ENCODE peak calls at places on chromosomes 13 and 19, in six cellular contexts. One of them, this sample, is unnamed.

GRCh38 chr19:48777720-48778119 is 22.4 kb downstream of the FGF21 start:
- DNase-seq in breast epithelium: no peak
- DNase-seq in brain microvascular endothelial cell: no peak
- DNase-seq in mammary epithelial cell: no peak
- DNase-seq in psoas muscle: no peak
- DNase-seq in CD8-positive, alpha-beta T cell: no peak
- DNase-seq in this sample: no peak

GRCh38 chr19:6249296-6249695 is 30.5 kb downstream of the MLLT1 start:
- DNase-seq in psoas muscle: no peak
- DNase-seq in brain microvascular endothelial cell: peak; percentile 45
- DNase-seq in mammary epithelial cell: no peak
- DNase-seq in breast epithelium: no peak
- DNase-seq in CD8-positive, alpha-beta T cell: no peak
- DNase-seq in this sample: no peak

GRCh38 chr13:113741101-113741731 is 17.8 kb upstream of the TMEM255B start:
- DNase-seq in mammary epithelial cell: no peak
- DNase-seq in CD8-positive, alpha-beta T cell: no peak
- DNase-seq in brain microvascular endothelial cell: no peak
- DNase-seq in breast epithelium: no peak
- DNase-seq in psoas muscle: no peak
- DNase-seq in this sample: no peak

GRCh38 chr19:36113895-36114762 is 546 bp downstream of the POLR2I start:
- DNase-seq in CD8-positive, alpha-beta T cell: no peak
- DNase-seq in brain microvascular endothelial cell: peak; percentile 15
- DNase-seq in psoas muscle: no peak
- DNase-seq in mammary epithelial cell: peak; percentile 42
- DNase-seq in breast epithelium: peak; percentile 25
- DNase-seq in this sample: peak; percentile 25

GRCh38 chr19:12513531-12514061 is 29.0 kb upstream of the ZNF709 start:
- DNase-seq in CD8-positive, alpha-beta T cell: no peak
- DNase-seq in mammary epithelial cell: no peak
- DNase-seq in brain microvascular endothelial cell: no peak
- DNase-seq in psoas muscle: peak; percentile 56
- DNase-seq in breast epithelium: no peak
- DNase-seq in this sample: no peak

GRCh38 chr19:48608798-48609263 is 2.3 kb downstream of the SPACA4 start:
- DNase-seq in brain microvascular endothelial cell: peak; percentile 33
- DNase-seq in mammary epithelial cell: no peak
- DNase-seq in breast epithelium: no peak
- DNase-seq in psoas muscle: no peak
- DNase-seq in CD8-positive, alpha-beta T cell: peak; percentile 28
- DNase-seq in this sample: peak; percentile 35

GRCh38 chr19:17766543-17767131 is 15.4 kb downstream of the FCHO1 start:
- DNase-seq in CD8-positive, alpha-beta T cell: no peak
- DNase-seq in psoas muscle: peak; percentile 84
- DNase-seq in breast epithelium: peak; percentile 70
- DNase-seq in brain microvascular endothelial cell: peak; percentile 83
- DNase-seq in mammary epithelial cell: peak; percentile 68
- DNase-seq in this sample: peak; percentile 90

GRCh38 chr13:77544365-77544764 is 8.9 kb downstream of the SCEL start:
- DNase-seq in CD8-positive, alpha-beta T cell: no peak
- DNase-seq in psoas muscle: peak; percentile 67
- DNase-seq in mammary epithelial cell: no peak
- DNase-seq in breast epithelium: no peak
- DNase-seq in brain microvascular endothelial cell: peak; percentile 46
- DNase-seq in this sample: peak; percentile 66

GRCh38 chr19:53195265-53195879 is 2.2 kb upstream of the ZNF665 start:
- DNase-seq in CD8-positive, alpha-beta T cell: peak; percentile 63
- DNase-seq in mammary epithelial cell: peak; percentile 74
- DNase-seq in psoas muscle: peak; percentile 72
- DNase-seq in brain microvascular endothelial cell: peak; percentile 82
- DNase-seq in breast epithelium: peak; percentile 84
- DNase-seq in this sample: peak; percentile 88

GRCh38 chr19:39327990-39328705 is 7.5 kb upstream of the LRFN1 start:
- DNase-seq in CD8-positive, alpha-beta T cell: peak; percentile 75
- DNase-seq in brain microvascular endothelial cell: peak; percentile 65
- DNase-seq in mammary epithelial cell: peak; percentile 47
- DNase-seq in breast epithelium: peak; percentile 80
- DNase-seq in psoas muscle: peak; percentile 89
- DNase-seq in this sample: peak; percentile 79

GRCh38 chr13:87779451-87779850 is 108.3 kb downstream of the SLITRK5 start:
- DNase-seq in psoas muscle: no peak
- DNase-seq in brain microvascular endothelial cell: no peak
- DNase-seq in mammary epithelial cell: no peak
- DNase-seq in CD8-positive, alpha-beta T cell: no peak
- DNase-seq in breast epithelium: no peak
- DNase-seq in this sample: no peak

GRCh38 chr19:3665681-3666544 is 34.4 kb downstream of the PIP5K1C start:
- DNase-seq in mammary epithelial cell: peak; percentile 14
- DNase-seq in CD8-positive, alpha-beta T cell: peak; percentile 65
- DNase-seq in breast epithelium: no peak
- DNase-seq in brain microvascular endothelial cell: no peak
- DNase-seq in psoas muscle: peak; percentile 84
- DNase-seq in this sample: peak; percentile 26

GRCh38 chr19:49712397-49712859 is 21.5 kb downstream of the CPT1C start:
- DNase-seq in brain microvascular endothelial cell: no peak
- DNase-seq in breast epithelium: peak; percentile 39
- DNase-seq in mammary epithelial cell: no peak
- DNase-seq in CD8-positive, alpha-beta T cell: no peak
- DNase-seq in psoas muscle: peak; percentile 66
- DNase-seq in this sample: peak; percentile 86

GRCh38 chr13:112200200-112200599 is 133.3 kb downstream of the SOX1 start:
- DNase-seq in psoas muscle: no peak
- DNase-seq in brain microvascular endothelial cell: no peak
- DNase-seq in breast epithelium: no peak
- DNase-seq in mammary epithelial cell: no peak
- DNase-seq in CD8-positive, alpha-beta T cell: no peak
- DNase-seq in this sample: no peak

GRCh38 chr19:2270157-2270571 is 11.8 kb downstream of the PEAK3 start:
- DNase-seq in breast epithelium: no peak
- DNase-seq in brain microvascular endothelial cell: no peak
- DNase-seq in psoas muscle: peak; percentile 85
- DNase-seq in CD8-positive, alpha-beta T cell: no peak
- DNase-seq in mammary epithelial cell: no peak
- DNase-seq in this sample: no peak

GRCh38 chr13:47184311-47184710 is 287.5 kb upstream of the HTR2A start:
- DNase-seq in CD8-positive, alpha-beta T cell: no peak
- DNase-seq in psoas muscle: no peak
- DNase-seq in mammary epithelial cell: no peak
- DNase-seq in brain microvascular endothelial cell: no peak
- DNase-seq in breast epithelium: no peak
- DNase-seq in this sample: no peak

GRCh38 chr19:48338253-48338755 is 13.0 kb downstream of the EMP3 start:
- DNase-seq in brain microvascular endothelial cell: no peak
- DNase-seq in breast epithelium: no peak
- DNase-seq in mammary epithelial cell: no peak
- DNase-seq in psoas muscle: no peak
- DNase-seq in CD8-positive, alpha-beta T cell: no peak
- DNase-seq in this sample: no peak

GRCh38 chr19:7705387-7706187 is 3.7 kb upstream of the FCER2 start:
- DNase-seq in brain microvascular endothelial cell: no peak
- DNase-seq in psoas muscle: peak; percentile 63
- DNase-seq in mammary epithelial cell: no peak
- DNase-seq in breast epithelium: peak; percentile 18
- DNase-seq in CD8-positive, alpha-beta T cell: peak; percentile 63
- DNase-seq in this sample: no peak

GRCh38 chr13:44300895-44301638 is 72.6 kb upstream of the SERP2 start:
- DNase-seq in mammary epithelial cell: peak; percentile 92
- DNase-seq in breast epithelium: peak; percentile 73
- DNase-seq in psoas muscle: peak; percentile 78
- DNase-seq in CD8-positive, alpha-beta T cell: no peak
- DNase-seq in brain microvascular endothelial cell: peak; percentile 61
- DNase-seq in this sample: peak; percentile 89

GRCh38 chr19:7188682-7189629 is 105.3 kb downstream of the INSR start:
- DNase-seq in psoas muscle: no peak
- DNase-seq in breast epithelium: no peak
- DNase-seq in CD8-positive, alpha-beta T cell: no peak
- DNase-seq in brain microvascular endothelial cell: no peak
- DNase-seq in mammary epithelial cell: no peak
- DNase-seq in this sample: no peak

GRCh38 chr19:1247747-1248453 is 483 bp upstream of the MIDN start:
- DNase-seq in psoas muscle: peak; percentile 96
- DNase-seq in brain microvascular endothelial cell: peak; percentile 42
- DNase-seq in mammary epithelial cell: no peak
- DNase-seq in CD8-positive, alpha-beta T cell: peak; percentile 69
- DNase-seq in breast epithelium: no peak
- DNase-seq in this sample: peak; percentile 65

GRCh38 chr19:3840804-3841203 is 28.0 kb downstream of the ZFR2 start:
- DNase-seq in brain microvascular endothelial cell: no peak
- DNase-seq in psoas muscle: no peak
- DNase-seq in breast epithelium: no peak
- DNase-seq in CD8-positive, alpha-beta T cell: no peak
- DNase-seq in mammary epithelial cell: no peak
- DNase-seq in this sample: no peak

GRCh38 chr13:77143325-77143907 is 116.5 kb upstream of the FBXL3 start:
- DNase-seq in mammary epithelial cell: peak; percentile 73
- DNase-seq in breast epithelium: no peak
- DNase-seq in CD8-positive, alpha-beta T cell: no peak
- DNase-seq in brain microvascular endothelial cell: peak; percentile 14
- DNase-seq in psoas muscle: no peak
- DNase-seq in this sample: peak; percentile 87

GRCh38 chr19:21947775-21948174 is 63.0 kb downstream of the ZNF208 start:
- DNase-seq in mammary epithelial cell: no peak
- DNase-seq in CD8-positive, alpha-beta T cell: no peak
- DNase-seq in psoas muscle: no peak
- DNase-seq in breast epithelium: no peak
- DNase-seq in brain microvascular endothelial cell: no peak
- DNase-seq in this sample: no peak

GRCh38 chr13:109345433-109345941 is 440.9 kb downstream of the IRS2 start:
- DNase-seq in mammary epithelial cell: peak; percentile 72
- DNase-seq in psoas muscle: no peak
- DNase-seq in CD8-positive, alpha-beta T cell: no peak
- DNase-seq in breast epithelium: no peak
- DNase-seq in brain microvascular endothelial cell: peak; percentile 65
- DNase-seq in this sample: peak; percentile 37
- H3K4me3 ChIP-seq in mammary epithelial cell: no peak overlapping the region
- H3K4me3 ChIP-seq in psoas muscle: no peak overlapping the region
- H3K4me3 ChIP-seq in CD8-positive, alpha-beta T cell: no peak overlapping the region
- H3K4me3 ChIP-seq in breast epithelium: no peak overlapping the region
- H3K4me3 ChIP-seq in brain microvascular endothelial cell: no peak overlapping the region
- H3K4me3 ChIP-seq in this sample: no peak overlapping the region

GRCh38 chr19:45271709-45272108 is 20.6 kb downstream of the MARK4 start:
- DNase-seq in mammary epithelial cell: no peak
- DNase-seq in CD8-positive, alpha-beta T cell: no peak
- DNase-seq in breast epithelium: no peak
- DNase-seq in brain microvascular endothelial cell: no peak
- DNase-seq in psoas muscle: no peak
- DNase-seq in this sample: no peak

GRCh38 chr19:45275370-45275971 is 24.4 kb downstream of the MARK4 start:
- DNase-seq in brain microvascular endothelial cell: no peak
- DNase-seq in breast epithelium: no peak
- DNase-seq in CD8-positive, alpha-beta T cell: no peak
- DNase-seq in mammary epithelial cell: no peak
- DNase-seq in psoas muscle: no peak
- DNase-seq in this sample: no peak

GRCh38 chr19:45273532-45273877 is 22.4 kb downstream of the MARK4 start:
- DNase-seq in breast epithelium: no peak
- DNase-seq in CD8-positive, alpha-beta T cell: no peak
- DNase-seq in psoas muscle: no peak
- DNase-seq in mammary epithelial cell: no peak
- DNase-seq in brain microvascular endothelial cell: no peak
- DNase-seq in this sample: no peak

GRCh38 chr19:45267296-45267695 is 16.2 kb downstream of the MARK4 start:
- DNase-seq in breast epithelium: no peak
- DNase-seq in CD8-positive, alpha-beta T cell: no peak
- DNase-seq in psoas muscle: no peak
- DNase-seq in mammary epithelial cell: no peak
- DNase-seq in brain microvascular endothelial cell: no peak
- DNase-seq in this sample: no peak

GRCh38 chr19:45271098-45271497 is 20.0 kb downstream of the MARK4 start:
- DNase-seq in psoas muscle: no peak
- DNase-seq in CD8-positive, alpha-beta T cell: no peak
- DNase-seq in mammary epithelial cell: no peak
- DNase-seq in brain microvascular endothelial cell: no peak
- DNase-seq in breast epithelium: no peak
- DNase-seq in this sample: no peak
- H3K27ac ChIP-seq in psoas muscle: no peak overlapping the region
- H3K27ac ChIP-seq in CD8-positive, alpha-beta T cell: no peak overlapping the region
- H3K27ac ChIP-seq in mammary epithelial cell: no peak overlapping the region
- H3K27ac ChIP-seq in brain microvascular endothelial cell: no peak overlapping the region
- H3K27ac ChIP-seq in breast epithelium: no peak overlapping the region
- H3K27ac ChIP-seq in this sample: no peak overlapping the region

DNA sequence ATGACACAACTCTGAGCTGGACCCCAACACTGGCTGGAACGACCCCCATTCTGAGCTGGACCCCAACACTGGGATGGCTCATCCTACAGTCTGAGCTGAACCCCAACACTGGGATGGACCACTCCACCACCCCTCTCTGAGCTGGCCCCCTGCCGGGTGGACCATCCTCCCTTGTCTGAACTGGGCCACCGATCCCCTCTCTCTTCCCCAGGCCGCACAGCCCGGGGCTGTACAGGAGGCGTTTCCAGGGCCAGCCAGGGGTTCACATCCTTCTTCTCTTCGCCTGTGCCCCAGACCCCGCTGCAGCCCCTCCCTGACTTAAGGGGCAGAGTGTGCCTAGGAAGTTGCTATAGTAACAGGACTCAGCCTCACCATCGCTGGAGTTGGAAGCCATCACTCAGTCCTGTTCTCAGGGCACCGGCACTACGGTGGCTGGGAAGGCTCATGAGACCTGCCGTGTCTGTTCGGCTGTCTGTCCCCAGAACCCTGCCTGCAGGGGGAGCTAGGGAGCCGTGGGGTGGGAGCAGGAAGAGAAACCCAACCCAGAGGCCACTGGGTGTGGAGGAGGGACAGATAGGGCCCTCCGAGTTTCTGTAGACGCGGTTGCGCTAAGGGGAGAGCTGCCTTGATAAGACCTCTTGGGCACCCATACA is 3.7 kb downstream of the PRKACA start:
- DNase-seq in brain microvascular endothelial cell: no peak
- DNase-seq in CD8-positive, alpha-beta T cell: no peak
- DNase-seq in breast epithelium: no peak
- DNase-seq in psoas muscle: peak; percentile 97
- DNase-seq in mammary epithelial cell: no peak
- DNase-seq in this sample: peak; percentile 40
- H3K4me3 ChIP-seq in brain microvascular endothelial cell: no peak overlapping the region
- H3K4me3 ChIP-seq in CD8-positive, alpha-beta T cell: no peak overlapping the region
- H3K4me3 ChIP-seq in breast epithelium: no peak overlapping the region
- H3K4me3 ChIP-seq in psoas muscle: peak overlapping the region; percentile 59
- H3K4me3 ChIP-seq in mammary epithelial cell: no peak overlapping the region
- H3K4me3 ChIP-seq in this sample: no peak overlapping the region

GRCh38 chr13:75421133-75421532 is 60.8 kb downstream of the TBC1D4 start:
- DNase-seq in mammary epithelial cell: no peak
- DNase-seq in breast epithelium: no peak
- DNase-seq in CD8-positive, alpha-beta T cell: no peak
- DNase-seq in brain microvascular endothelial cell: no peak
- DNase-seq in psoas muscle: no peak
- DNase-seq in this sample: no peak

GRCh38 chr13:75418186-75418843 is 63.7 kb downstream of the TBC1D4 start:
- DNase-seq in breast epithelium: no peak
- DNase-seq in mammary epithelial cell: no peak
- DNase-seq in psoas muscle: no peak
- DNase-seq in brain microvascular endothelial cell: no peak
- DNase-seq in CD8-positive, alpha-beta T cell: no peak
- DNase-seq in this sample: no peak

GRCh38 chr13:75418997-75419396 is 63.0 kb downstream of the TBC1D4 start:
- DNase-seq in mammary epithelial cell: no peak
- DNase-seq in brain microvascular endothelial cell: no peak
- DNase-seq in psoas muscle: no peak
- DNase-seq in CD8-positive, alpha-beta T cell: no peak
- DNase-seq in breast epithelium: no peak
- DNase-seq in this sample: no peak

GRCh38 chr13:75417647-75418046 is 64.3 kb downstream of the TBC1D4 start:
- DNase-seq in mammary epithelial cell: peak; percentile 84
- DNase-seq in CD8-positive, alpha-beta T cell: no peak
- DNase-seq in psoas muscle: no peak
- DNase-seq in brain microvascular endothelial cell: no peak
- DNase-seq in breast epithelium: no peak
- DNase-seq in this sample: peak; percentile 83

GRCh38 chr13:75419656-75420055 is 62.3 kb downstream of the TBC1D4 start:
- DNase-seq in brain microvascular endothelial cell: no peak
- DNase-seq in breast epithelium: no peak
- DNase-seq in CD8-positive, alpha-beta T cell: no peak
- DNase-seq in psoas muscle: no peak
- DNase-seq in mammary epithelial cell: no peak
- DNase-seq in this sample: no peak
- H3K27ac ChIP-seq in brain microvascular endothelial cell: no peak overlapping the region
- H3K27ac ChIP-seq in breast epithelium: no peak overlapping the region
- H3K27ac ChIP-seq in CD8-positive, alpha-beta T cell: no peak overlapping the region
- H3K27ac ChIP-seq in psoas muscle: peak overlapping the region; percentile 87
- H3K27ac ChIP-seq in mammary epithelial cell: no peak overlapping the region
- H3K27ac ChIP-seq in this sample: no peak overlapping the region